ENCODE peak calls at places on chromosomes 1 and 21, in four cellular contexts. One of them, this sample, is unnamed.

GRCh38 chr1:174068000-174068399 is 45.8 kb upstream of the RC3H1 start:
- DNase-seq in IMR-90: peak
- DNase-seq in adrenal gland: no peak
- DNase-seq in endothelial cell of umbilical vein: no peak
- DNase-seq in this sample: peak

GRCh38 chr1:26945728-26946127 is 14.5 kb downstream of the KDF1 start:
- DNase-seq in IMR-90: no peak
- DNase-seq in adrenal gland: peak
- DNase-seq in endothelial cell of umbilical vein: no peak
- DNase-seq in this sample: no peak

GRCh38 chr21:34771512-34772028 is 102.8 kb downstream of the CLIC6 start:
- DNase-seq in IMR-90: peak
- DNase-seq in endothelial cell of umbilical vein: peak
- DNase-seq in adrenal gland: no peak
- DNase-seq in this sample: no peak

GRCh38 chr1:65425697-65426096 is 5.2 kb downstream of the LEPR start:
- DNase-seq in IMR-90: peak
- DNase-seq in adrenal gland: no peak
- DNase-seq in endothelial cell of umbilical vein: peak
- DNase-seq in this sample: no peak

GRCh38 chr21:20739421-20739820 is 258.8 kb upstream of the NCAM2 start:
- DNase-seq in endothelial cell of umbilical vein: no peak
- DNase-seq in IMR-90: no peak
- DNase-seq in adrenal gland: no peak
- DNase-seq in this sample: peak

GRCh38 chr1:204990059-204990664 is 52.9 kb upstream of the CNTN2 start:
- DNase-seq in IMR-90: no peak
- DNase-seq in adrenal gland: no peak
- DNase-seq in endothelial cell of umbilical vein: no peak
- DNase-seq in this sample: no peak

GRCh38 chr1:12144236-12144635 is 22.6 kb upstream of the TNFRSF1B start:
- DNase-seq in adrenal gland: no peak
- DNase-seq in IMR-90: no peak
- DNase-seq in endothelial cell of umbilical vein: no peak
- DNase-seq in this sample: no peak

GRCh38 chr1:183881387-183882084 is 76.6 kb downstream of the RGL1 start:
- DNase-seq in IMR-90: peak
- DNase-seq in adrenal gland: no peak
- DNase-seq in endothelial cell of umbilical vein: peak
- DNase-seq in this sample: no peak

GRCh38 chr1:114453361-114453784 is 57.6 kb downstream of the TRIM33 start:
- DNase-seq in adrenal gland: no peak
- DNase-seq in endothelial cell of umbilical vein: no peak
- DNase-seq in IMR-90: no peak
- DNase-seq in this sample: peak

GRCh38 chr1:108685524-108685923 is 6.6 kb upstream of the PRPF38B start:
- DNase-seq in endothelial cell of umbilical vein: no peak
- DNase-seq in IMR-90: no peak
- DNase-seq in adrenal gland: no peak
- DNase-seq in this sample: no peak

GRCh38 chr1:210250665-210250997 is 18.0 kb downstream of the SERTAD4 start:
- DNase-seq in endothelial cell of umbilical vein: peak
- DNase-seq in IMR-90: no peak
- DNase-seq in adrenal gland: no peak
- DNase-seq in this sample: no peak

GRCh38 chr1:54559111-54559548 is 11.1 kb downstream of the ACOT11 start:
- DNase-seq in endothelial cell of umbilical vein: no peak
- DNase-seq in adrenal gland: no peak
- DNase-seq in IMR-90: no peak
- DNase-seq in this sample: no peak

GRCh38 chr1:160103658-160104519 is 5.5 kb upstream of the IGSF8 start:
- DNase-seq in adrenal gland: no peak
- DNase-seq in IMR-90: no peak
- DNase-seq in endothelial cell of umbilical vein: no peak
- DNase-seq in this sample: no peak

GRCh38 chr1:228107636-228108035 is 1.5 kb downstream of the MRPL55 start:
- DNase-seq in adrenal gland: peak
- DNase-seq in endothelial cell of umbilical vein: no peak
- DNase-seq in IMR-90: no peak
- DNase-seq in this sample: no peak

GRCh38 chr1:153572569-153573015 is 6.9 kb upstream of the S100A2 start:
- DNase-seq in adrenal gland: peak
- DNase-seq in endothelial cell of umbilical vein: peak
- DNase-seq in IMR-90: peak
- DNase-seq in this sample: peak

GRCh38 chr1:147545133-147545532 is 3.8 kb downstream of the BCL9 start:
- DNase-seq in endothelial cell of umbilical vein: no peak
- DNase-seq in IMR-90: peak
- DNase-seq in adrenal gland: peak
- DNase-seq in this sample: no peak

GRCh38 chr1:226949401-226949800 is 9.3 kb downstream of the COQ8A start:
- DNase-seq in IMR-90: no peak
- DNase-seq in endothelial cell of umbilical vein: no peak
- DNase-seq in adrenal gland: peak
- DNase-seq in this sample: no peak

GRCh38 chr1:36722871-36723270 is 240.2 kb upstream of the CSF3R start:
- DNase-seq in IMR-90: no peak
- DNase-seq in endothelial cell of umbilical vein: no peak
- DNase-seq in adrenal gland: no peak
- DNase-seq in this sample: no peak

GRCh38 chr1:12230549-12231275 is 882 bp downstream of the VPS13D start:
- DNase-seq in endothelial cell of umbilical vein: peak
- DNase-seq in adrenal gland: peak
- DNase-seq in IMR-90: no peak
- DNase-seq in this sample: peak

GRCh38 chr1:155127672-155128468 is at the start of gene EFNA1:
- DNase-seq in endothelial cell of umbilical vein: peak
- DNase-seq in adrenal gland: peak
- DNase-seq in IMR-90: no peak
- DNase-seq in this sample: peak

GRCh38 chr1:155125946-155126493 is 1.7 kb upstream of the EFNA1 start:
- DNase-seq in IMR-90: no peak
- DNase-seq in endothelial cell of umbilical vein: peak
- DNase-seq in adrenal gland: peak
- DNase-seq in this sample: no peak

GRCh38 chr1:155128469-155128754 is 736 bp downstream of the EFNA1 start:
- DNase-seq in IMR-90: no peak
- DNase-seq in adrenal gland: no peak
- DNase-seq in endothelial cell of umbilical vein: peak
- DNase-seq in this sample: no peak

GRCh38 chr1:155126494-155127104 is 1.1 kb upstream of the EFNA1 start:
- DNase-seq in endothelial cell of umbilical vein: peak
- DNase-seq in adrenal gland: peak
- DNase-seq in IMR-90: peak
- DNase-seq in this sample: no peak

GRCh38 chr1:155127105-155127671 is 488 bp upstream of the EFNA1 start:
- DNase-seq in endothelial cell of umbilical vein: peak
- DNase-seq in adrenal gland: peak
- DNase-seq in IMR-90: peak
- DNase-seq in this sample: peak
- TF ChIP-seq POLR2A in endothelial cell of umbilical vein: no peak
- TF ChIP-seq POLR2A in adrenal gland: no peak
- TF ChIP-seq POLR2A in IMR-90: no peak
- TF ChIP-seq POLR2A in this sample: no peak

GRCh38 chr1:3729594-3730555 is 22.4 kb upstream of the CCDC27 start:
- DNase-seq in adrenal gland: no peak
- DNase-seq in endothelial cell of umbilical vein: no peak
- DNase-seq in IMR-90: no peak
- DNase-seq in this sample: no peak
- TF ChIP-seq POLR2A in adrenal gland: no peak
- TF ChIP-seq POLR2A in endothelial cell of umbilical vein: no peak
- TF ChIP-seq POLR2A in IMR-90: no peak
- TF ChIP-seq POLR2A in this sample: no peak

GRCh38 chr21:37074195-37074510 is 1.1 kb downstream of the TTC3 start:
- DNase-seq in IMR-90: no peak
- DNase-seq in endothelial cell of umbilical vein: no peak
- DNase-seq in adrenal gland: no peak
- DNase-seq in this sample: no peak

GRCh38 chr21:37072239-37072987 is 458 bp downstream of the PIGP start:
- DNase-seq in endothelial cell of umbilical vein: no peak
- DNase-seq in IMR-90: peak
- DNase-seq in adrenal gland: peak
- DNase-seq in this sample: peak

GRCh38 chr21:37073417-37074194 is 552 bp downstream of the TTC3 start:
- DNase-seq in IMR-90: peak
- DNase-seq in endothelial cell of umbilical vein: peak
- DNase-seq in adrenal gland: peak
- DNase-seq in this sample: peak

GRCh38 chr21:37072988-37073416 is at the start of the genes PIGP and TTC3:
- DNase-seq in IMR-90: peak
- DNase-seq in adrenal gland: peak
- DNase-seq in endothelial cell of umbilical vein: peak
- DNase-seq in this sample: peak

GRCh38 chr21:37071561-37072238 is 1.2 kb downstream of the PIGP start:
- DNase-seq in endothelial cell of umbilical vein: peak
- DNase-seq in IMR-90: peak
- DNase-seq in adrenal gland: peak
- DNase-seq in this sample: peak
- TF ChIP-seq POLR2A in endothelial cell of umbilical vein: no peak
- TF ChIP-seq POLR2A in IMR-90: peak
- TF ChIP-seq POLR2A in adrenal gland: peak
- TF ChIP-seq POLR2A in this sample: no peak

GRCh38 chr1:24502168-24503002 is at the start of gene RCAN3:
- DNase-seq in endothelial cell of umbilical vein: peak
- DNase-seq in adrenal gland: peak
- DNase-seq in IMR-90: peak
- DNase-seq in this sample: peak
- TF ChIP-seq POLR2A in endothelial cell of umbilical vein: peak
- TF ChIP-seq POLR2A in adrenal gland: no peak
- TF ChIP-seq POLR2A in IMR-90: peak
- TF ChIP-seq POLR2A in this sample: peak

DNA sequence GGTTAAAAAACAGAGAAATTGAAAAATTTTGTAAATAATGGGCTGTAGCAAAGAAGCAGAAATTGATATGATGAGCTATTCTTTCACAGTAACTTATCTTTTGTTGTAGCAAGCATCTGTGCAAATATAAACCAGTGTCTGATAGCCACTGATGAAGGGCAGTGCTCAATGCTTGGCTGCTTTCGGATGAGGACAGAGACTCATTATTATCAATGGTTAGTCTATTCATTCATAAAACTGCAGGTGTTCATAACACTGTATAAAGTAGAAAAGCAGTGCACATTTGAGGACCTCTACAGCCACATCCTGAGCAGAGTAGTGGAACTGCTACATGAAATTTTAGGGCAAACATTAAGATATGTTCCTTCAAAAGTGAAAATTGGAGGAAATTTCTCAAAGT is 107.2 kb downstream of the FAF1 start:
- DNase-seq in IMR-90: no peak
- DNase-seq in adrenal gland: no peak
- DNase-seq in endothelial cell of umbilical vein: no peak
- DNase-seq in this sample: no peak
- TF ChIP-seq POLR2A in IMR-90: no peak
- TF ChIP-seq POLR2A in adrenal gland: no peak
- TF ChIP-seq POLR2A in endothelial cell of umbilical vein: no peak
- TF ChIP-seq POLR2A in this sample: no peak

GRCh38 chr1:225847610-225848009 is 34.6 kb downstream of the TMEM63A start:
- DNase-seq in adrenal gland: no peak
- DNase-seq in IMR-90: no peak
- DNase-seq in endothelial cell of umbilical vein: no peak
- DNase-seq in this sample: no peak

GRCh38 chr1:225846331-225847310 is 35.6 kb downstream of the TMEM63A start:
- DNase-seq in IMR-90: no peak
- DNase-seq in adrenal gland: no peak
- DNase-seq in endothelial cell of umbilical vein: no peak
- DNase-seq in this sample: no peak

GRCh38 chr1:225844236-225845061 is 34.5 kb downstream of the EPHX1 start:
- DNase-seq in endothelial cell of umbilical vein: no peak
- DNase-seq in IMR-90: no peak
- DNase-seq in adrenal gland: no peak
- DNase-seq in this sample: no peak

GRCh38 chr1:225845097-225845496 is 35.2 kb downstream of the EPHX1 start:
- DNase-seq in IMR-90: no peak
- DNase-seq in adrenal gland: no peak
- DNase-seq in endothelial cell of umbilical vein: no peak
- DNase-seq in this sample: no peak

DNA sequence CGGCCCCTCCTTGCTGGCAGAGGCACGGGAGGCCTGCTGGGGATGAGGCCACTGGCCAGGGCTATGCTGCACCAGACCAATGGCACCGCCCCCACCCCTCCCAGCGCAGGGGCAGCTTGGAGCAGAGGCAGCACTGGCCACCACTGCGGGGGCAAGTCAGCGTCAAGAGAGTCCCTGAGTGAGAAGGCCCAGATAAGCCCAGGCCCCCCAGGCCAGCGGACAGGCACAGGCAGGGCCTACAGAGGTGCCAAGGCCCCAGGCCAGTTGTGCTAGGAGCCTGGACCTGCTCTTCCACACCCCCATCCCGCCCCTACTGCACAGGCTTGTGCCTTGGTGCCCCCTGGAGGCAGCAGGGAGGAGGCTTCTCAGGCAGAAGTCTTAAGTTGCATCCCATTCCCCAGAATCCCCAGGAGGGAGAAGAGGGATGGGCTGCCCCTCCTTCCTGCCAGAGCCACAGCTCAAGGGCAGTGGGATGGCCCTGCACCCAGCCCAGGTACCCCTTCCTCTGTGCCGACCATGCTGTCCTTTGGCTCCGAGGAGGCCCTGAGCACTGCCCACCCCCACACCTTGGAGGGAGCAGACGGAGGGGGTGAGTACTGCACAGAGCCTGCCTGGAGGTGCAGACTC is 35.8 kb downstream of the EPHX1 start:
- DNase-seq in adrenal gland: peak
- DNase-seq in IMR-90: peak
- DNase-seq in endothelial cell of umbilical vein: peak
- DNase-seq in this sample: peak
- TF ChIP-seq POLR2A in adrenal gland: no peak
- TF ChIP-seq POLR2A in IMR-90: peak
- TF ChIP-seq POLR2A in endothelial cell of umbilical vein: no peak
- TF ChIP-seq POLR2A in this sample: no peak